ENCODE peak calls at places on chromosomes 6 and 20, in eight cellular contexts. One of them, this sample, is unnamed. For H3K4me1, the result is how much of the 10 kb centered on the place peaks cover.

GRCh38 chr6:19734519-19734918 is 102.7 kb upstream of the ID4 start:
- DNase-seq in HepG2: no peak
- DNase-seq in GM23248: no peak
- DNase-seq in right cardiac atrium: no peak
- DNase-seq in upper lobe of right lung: no peak
- DNase-seq in colonic mucosa: no peak
- DNase-seq in effector memory CD4-positive, alpha-beta T cell: no peak
- DNase-seq in stomach: no peak
- DNase-seq in this sample: no peak

GRCh38 chr6:30357678-30358339 is 12.9 kb downstream of the RPP21 start:
- DNase-seq in upper lobe of right lung: no peak
- DNase-seq in GM23248: peak
- DNase-seq in colonic mucosa: peak
- DNase-seq in right cardiac atrium: peak
- DNase-seq in effector memory CD4-positive, alpha-beta T cell: peak
- DNase-seq in stomach: peak
- DNase-seq in HepG2: peak
- DNase-seq in this sample: peak

GRCh38 chr6:16651871-16652270 is 109.4 kb downstream of the ATXN1 start:
- DNase-seq in colonic mucosa: no peak
- DNase-seq in HepG2: no peak
- DNase-seq in upper lobe of right lung: no peak
- DNase-seq in right cardiac atrium: no peak
- DNase-seq in stomach: no peak
- DNase-seq in effector memory CD4-positive, alpha-beta T cell: no peak
- DNase-seq in GM23248: no peak
- DNase-seq in this sample: no peak

GRCh38 chr6:12602342-12602741 is 114.2 kb upstream of the PHACTR1 start:
- DNase-seq in right cardiac atrium: no peak
- DNase-seq in colonic mucosa: no peak
- DNase-seq in effector memory CD4-positive, alpha-beta T cell: no peak
- DNase-seq in GM23248: peak
- DNase-seq in stomach: no peak
- DNase-seq in HepG2: no peak
- DNase-seq in upper lobe of right lung: no peak
- DNase-seq in this sample: no peak

GRCh38 chr6:127484207-127484858 is 25.1 kb upstream of the KIAA0408 start:
- DNase-seq in effector memory CD4-positive, alpha-beta T cell: no peak
- DNase-seq in right cardiac atrium: no peak
- DNase-seq in HepG2: peak
- DNase-seq in stomach: no peak
- DNase-seq in GM23248: peak
- DNase-seq in colonic mucosa: no peak
- DNase-seq in upper lobe of right lung: no peak
- DNase-seq in this sample: no peak

GRCh38 chr20:36181934-36182603 is 27.5 kb downstream of the EPB41L1 start:
- DNase-seq in upper lobe of right lung: no peak
- DNase-seq in stomach: no peak
- DNase-seq in effector memory CD4-positive, alpha-beta T cell: no peak
- DNase-seq in colonic mucosa: no peak
- DNase-seq in HepG2: peak
- DNase-seq in right cardiac atrium: no peak
- DNase-seq in GM23248: peak
- DNase-seq in this sample: no peak

GRCh38 chr6:43509984-43510826 is at the start of gene LRRC73:
- DNase-seq in HepG2: peak
- DNase-seq in right cardiac atrium: peak
- DNase-seq in upper lobe of right lung: peak
- DNase-seq in stomach: peak
- DNase-seq in colonic mucosa: peak
- DNase-seq in effector memory CD4-positive, alpha-beta T cell: peak
- DNase-seq in GM23248: peak
- DNase-seq in this sample: peak

GRCh38 chr6:156808287-156808686 is 31.1 kb downstream of the ARID1B start:
- DNase-seq in right cardiac atrium: no peak
- DNase-seq in GM23248: peak
- DNase-seq in colonic mucosa: no peak
- DNase-seq in effector memory CD4-positive, alpha-beta T cell: no peak
- DNase-seq in stomach: no peak
- DNase-seq in upper lobe of right lung: no peak
- DNase-seq in HepG2: no peak
- DNase-seq in this sample: peak

GRCh38 chr6:42136508-42137191 is 5.8 kb downstream of the C6orf132 start:
- DNase-seq in GM23248: peak
- DNase-seq in upper lobe of right lung: no peak
- DNase-seq in right cardiac atrium: no peak
- DNase-seq in stomach: peak
- DNase-seq in effector memory CD4-positive, alpha-beta T cell: no peak
- DNase-seq in colonic mucosa: peak
- DNase-seq in HepG2: peak
- DNase-seq in this sample: peak

GRCh38 chr6:119326291-119327005 is 23.1 kb downstream of the MAN1A1 start:
- DNase-seq in GM23248: no peak
- DNase-seq in effector memory CD4-positive, alpha-beta T cell: no peak
- DNase-seq in colonic mucosa: no peak
- DNase-seq in right cardiac atrium: no peak
- DNase-seq in stomach: no peak
- DNase-seq in upper lobe of right lung: no peak
- DNase-seq in HepG2: no peak
- DNase-seq in this sample: no peak

GRCh38 chr6:25014375-25014774 is 78.6 kb upstream of the RIPOR2 start:
- DNase-seq in HepG2: no peak
- DNase-seq in upper lobe of right lung: no peak
- DNase-seq in GM23248: peak
- DNase-seq in right cardiac atrium: no peak
- DNase-seq in stomach: no peak
- DNase-seq in effector memory CD4-positive, alpha-beta T cell: no peak
- DNase-seq in colonic mucosa: no peak
- DNase-seq in this sample: no peak

GRCh38 chr6:25016311-25016710 is 80.6 kb upstream of the RIPOR2 start:
- DNase-seq in GM23248: peak
- DNase-seq in stomach: no peak
- DNase-seq in effector memory CD4-positive, alpha-beta T cell: no peak
- DNase-seq in colonic mucosa: no peak
- DNase-seq in HepG2: no peak
- DNase-seq in upper lobe of right lung: no peak
- DNase-seq in right cardiac atrium: no peak
- DNase-seq in this sample: no peak

GRCh38 chr6:25013249-25013648 is 77.5 kb upstream of the RIPOR2 start:
- DNase-seq in stomach: no peak
- DNase-seq in GM23248: no peak
- DNase-seq in colonic mucosa: no peak
- DNase-seq in HepG2: no peak
- DNase-seq in right cardiac atrium: no peak
- DNase-seq in effector memory CD4-positive, alpha-beta T cell: no peak
- DNase-seq in upper lobe of right lung: no peak
- DNase-seq in this sample: peak

GRCh38 chr6:25012657-25013056 is 76.9 kb upstream of the RIPOR2 start:
- DNase-seq in effector memory CD4-positive, alpha-beta T cell: no peak
- DNase-seq in right cardiac atrium: no peak
- DNase-seq in colonic mucosa: no peak
- DNase-seq in stomach: no peak
- DNase-seq in HepG2: no peak
- DNase-seq in upper lobe of right lung: no peak
- DNase-seq in GM23248: peak
- DNase-seq in this sample: no peak

DNA sequence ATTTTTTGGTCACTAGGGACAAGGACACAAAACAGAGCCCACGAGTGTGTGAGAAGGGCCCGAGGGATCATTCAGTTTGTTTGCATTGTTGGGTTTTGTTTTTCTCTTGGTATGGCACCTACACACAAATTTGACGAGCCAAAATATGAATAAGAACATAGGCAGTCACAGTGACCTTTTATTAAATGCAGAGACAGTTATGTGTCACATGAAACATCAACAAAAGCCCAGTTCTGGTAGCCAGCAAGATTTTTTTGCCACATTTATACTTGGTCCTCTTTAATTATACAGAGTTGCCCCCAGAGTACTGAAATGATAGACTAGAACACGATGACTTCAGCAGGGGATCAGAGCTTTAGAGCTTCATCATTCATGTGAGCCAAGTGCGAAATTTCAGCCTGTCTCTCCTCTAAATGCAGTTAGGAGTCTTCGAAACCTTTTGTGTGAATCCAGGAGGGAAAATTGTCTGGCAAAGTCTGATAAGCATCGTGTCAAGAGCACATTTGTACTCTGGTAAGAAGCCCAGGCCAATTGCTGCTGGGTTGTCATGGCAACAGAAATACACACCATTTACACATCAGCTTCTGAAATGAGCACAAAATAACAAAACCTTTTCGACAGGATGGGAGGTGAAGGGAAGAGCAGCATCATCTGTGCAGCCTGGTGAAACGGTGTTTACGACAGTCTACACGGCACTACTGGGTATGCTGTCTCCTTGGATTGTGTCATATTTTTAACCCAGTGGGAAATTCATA is 79.2 kb upstream of the RIPOR2 start:
- DNase-seq in colonic mucosa: no peak
- DNase-seq in effector memory CD4-positive, alpha-beta T cell: peak
- DNase-seq in stomach: no peak
- DNase-seq in HepG2: no peak
- DNase-seq in right cardiac atrium: no peak
- DNase-seq in GM23248: peak
- DNase-seq in upper lobe of right lung: no peak
- DNase-seq in this sample: no peak
- H3K4me1 ChIP-seq in colonic mucosa: under half
- H3K4me1 ChIP-seq in effector memory CD4-positive, alpha-beta T cell: under half
- H3K4me1 ChIP-seq in stomach: under half
- H3K4me1 ChIP-seq in HepG2: under half
- H3K4me1 ChIP-seq in right cardiac atrium: under half
- H3K4me1 ChIP-seq in GM23248: half or more
- H3K4me1 ChIP-seq in upper lobe of right lung: under half
- H3K4me1 ChIP-seq in this sample: under half

DNA sequence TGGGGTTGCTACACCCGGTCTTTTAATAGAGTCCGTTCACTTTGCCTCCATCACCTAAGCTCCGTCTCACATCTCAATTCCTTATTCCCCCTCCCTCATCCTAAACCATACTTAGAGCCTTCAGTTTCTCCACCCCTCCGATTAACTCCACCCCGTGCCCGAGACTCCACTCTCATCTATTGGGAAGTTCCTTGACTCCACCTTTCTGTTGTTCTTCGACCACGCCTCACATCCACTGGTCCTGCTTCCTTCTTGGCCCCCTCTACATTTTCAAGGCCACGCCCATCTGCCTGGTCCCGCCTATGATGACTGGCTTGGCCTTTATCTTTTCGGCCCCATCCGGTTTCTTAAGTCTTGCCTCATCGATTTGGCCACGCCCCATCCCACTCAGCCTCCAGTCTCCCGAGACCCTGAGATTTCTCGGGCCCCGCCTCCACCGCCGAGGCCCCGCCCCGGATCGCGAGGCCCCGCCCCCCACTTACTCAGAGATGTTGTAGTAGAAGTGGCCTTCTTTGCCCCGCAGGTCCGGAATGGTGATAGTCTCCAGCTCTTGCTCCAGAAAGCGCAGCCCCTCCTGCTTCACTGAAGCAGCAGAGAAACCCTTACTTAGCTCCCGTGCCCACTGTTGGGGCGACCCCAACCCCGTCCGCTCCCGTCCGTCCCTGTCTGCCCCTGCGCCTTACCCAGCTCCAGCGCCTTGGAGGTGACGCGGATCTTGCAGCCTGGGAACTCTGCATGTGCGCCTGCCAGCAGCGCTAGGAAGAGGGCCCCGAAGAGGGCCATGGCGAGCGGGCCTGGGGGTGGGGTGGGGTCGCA is 1.1 kb downstream of the PLTP start:
- DNase-seq in effector memory CD4-positive, alpha-beta T cell: peak
- DNase-seq in colonic mucosa: peak
- DNase-seq in stomach: peak
- DNase-seq in right cardiac atrium: peak
- DNase-seq in upper lobe of right lung: peak
- DNase-seq in HepG2: no peak
- DNase-seq in GM23248: peak
- DNase-seq in this sample: peak
- H3K4me3 ChIP-seq in effector memory CD4-positive, alpha-beta T cell: peak
- H3K4me3 ChIP-seq in colonic mucosa: peak
- H3K4me3 ChIP-seq in stomach: peak
- H3K4me3 ChIP-seq in right cardiac atrium: peak
- H3K4me3 ChIP-seq in upper lobe of right lung: peak
- H3K4me3 ChIP-seq in HepG2: no peak
- H3K4me3 ChIP-seq in GM23248: peak
- H3K4me3 ChIP-seq in this sample: peak

GRCh38 chr6:136635615-136636014 is 85.4 kb upstream of the MAP7 start:
- DNase-seq in effector memory CD4-positive, alpha-beta T cell: no peak
- DNase-seq in stomach: no peak
- DNase-seq in upper lobe of right lung: no peak
- DNase-seq in colonic mucosa: no peak
- DNase-seq in GM23248: no peak
- DNase-seq in HepG2: no peak
- DNase-seq in right cardiac atrium: no peak
- DNase-seq in this sample: no peak

GRCh38 chr6:136628996-136629395 is 78.8 kb upstream of the MAP7 start:
- DNase-seq in upper lobe of right lung: no peak
- DNase-seq in right cardiac atrium: no peak
- DNase-seq in stomach: no peak
- DNase-seq in effector memory CD4-positive, alpha-beta T cell: no peak
- DNase-seq in GM23248: no peak
- DNase-seq in colonic mucosa: no peak
- DNase-seq in HepG2: no peak
- DNase-seq in this sample: no peak

DNA sequence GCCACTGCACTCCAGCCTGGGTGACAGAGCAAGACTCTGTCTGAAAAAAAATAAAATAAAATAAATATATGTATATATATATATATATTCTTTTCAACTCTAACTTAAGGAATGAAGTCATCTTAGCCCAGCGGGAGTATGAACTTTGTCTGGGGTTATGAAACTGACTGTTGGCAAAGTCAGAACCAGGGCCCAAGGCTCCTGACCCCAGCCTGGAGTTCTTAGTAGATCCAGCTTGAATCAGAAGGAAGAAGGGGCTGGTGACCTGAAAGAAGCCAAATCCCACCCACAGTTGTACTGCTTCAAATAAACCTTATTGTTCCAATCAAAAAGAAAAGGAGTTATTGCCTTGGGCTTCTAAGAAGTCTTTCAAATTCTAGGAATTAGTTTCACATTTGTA is 83.1 kb upstream of the MAP7 start:
- DNase-seq in HepG2: no peak
- DNase-seq in colonic mucosa: no peak
- DNase-seq in stomach: no peak
- DNase-seq in GM23248: no peak
- DNase-seq in right cardiac atrium: no peak
- DNase-seq in upper lobe of right lung: no peak
- DNase-seq in effector memory CD4-positive, alpha-beta T cell: no peak
- DNase-seq in this sample: no peak
- H3K4me1 ChIP-seq in HepG2: under half
- H3K4me1 ChIP-seq in colonic mucosa: under half
- H3K4me1 ChIP-seq in stomach: under half
- H3K4me1 ChIP-seq in GM23248: under half
- H3K4me1 ChIP-seq in right cardiac atrium: under half
- H3K4me1 ChIP-seq in upper lobe of right lung: under half
- H3K4me1 ChIP-seq in effector memory CD4-positive, alpha-beta T cell: under half
- H3K4me1 ChIP-seq in this sample: under half

DNA sequence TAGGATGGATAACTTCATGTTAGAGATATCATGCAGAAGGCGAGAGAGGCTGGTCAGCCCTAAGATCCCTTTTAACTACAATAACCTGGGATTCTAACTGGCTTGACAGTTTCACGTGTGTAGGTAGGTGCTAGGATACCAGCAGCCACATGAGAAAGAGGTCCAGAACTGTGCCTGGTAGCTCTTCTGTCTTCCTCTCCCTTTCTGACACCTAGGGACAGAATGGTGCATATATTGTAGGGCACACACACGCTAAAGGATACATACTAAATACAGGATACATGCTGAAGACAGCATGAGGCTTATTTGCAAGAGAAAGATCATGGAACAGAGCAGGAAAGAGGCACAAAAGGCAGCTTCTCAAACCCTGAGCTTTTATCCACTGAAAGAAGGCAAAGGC is 3.4 kb downstream of the SLC22A23 start:
- DNase-seq in effector memory CD4-positive, alpha-beta T cell: no peak
- DNase-seq in HepG2: no peak
- DNase-seq in stomach: no peak
- DNase-seq in upper lobe of right lung: no peak
- DNase-seq in right cardiac atrium: no peak
- DNase-seq in GM23248: no peak
- DNase-seq in colonic mucosa: no peak
- DNase-seq in this sample: peak
- H3K4me3 ChIP-seq in effector memory CD4-positive, alpha-beta T cell: no peak
- H3K4me3 ChIP-seq in HepG2: peak
- H3K4me3 ChIP-seq in stomach: peak
- H3K4me3 ChIP-seq in upper lobe of right lung: no peak
- H3K4me3 ChIP-seq in right cardiac atrium: no peak
- H3K4me3 ChIP-seq in GM23248: no peak
- H3K4me3 ChIP-seq in colonic mucosa: no peak
- H3K4me3 ChIP-seq in this sample: no peak